ENCODE peak calls at places on chromosome 11, in seven cellular contexts. I is lower lobe of right lung; B is psoas muscle; R is CD8-positive, alpha-beta T cell; P is body of pancreas; F is BJ; S is brain microvascular endothelial cell. K is an unnamed sample.
A peak's percentile ranks its signal among the peaks of the same experiment; 100 is the strongest.

GRCh38 chr11:115576606-115577005 is 72.4 kb upstream of the CADM1 start:
- DNase-seq in I (no peak), B (no peak), R (no peak), P (no peak), F (no peak), S (no peak), K (no peak)

GRCh38 chr11:87926250-87926970 is 248.8 kb downstream of the RAB38 start:
- DNase-seq in I (no peak), B (no peak), R (no peak), P (no peak), F (peak; percentile 62), S (peak; percentile 90), K (peak; percentile 75)

GRCh38 chr11:58576792-58577440 is 1.3 kb upstream of the LPXN start:
- DNase-seq in I (no peak), B (no peak), R (no peak), P (no peak), F (no peak), S (peak; percentile 38), K (peak; percentile 42)

GRCh38 chr11:44863231-44863630 is 87.5 kb downstream of the TP53I11 start:
- DNase-seq in I (no peak), B (no peak), R (no peak), P (no peak), F (no peak), S (no peak), K (no peak)

GRCh38 chr11:9092846-9093778 is 1.7 kb upstream of the SCUBE2 start:
- DNase-seq in I (no peak), B (no peak), R (no peak), P (peak; percentile 42), F (no peak), S (no peak), K (no peak)

GRCh38 chr11:35073691-35074382 is 65.1 kb upstream of the CD44 start:
- DNase-seq in I (no peak), B (no peak), R (no peak), P (no peak), F (no peak), S (no peak), K (no peak)

GRCh38 chr11:45409587-45409986 is 123.4 kb upstream of the SYT13 start:
- DNase-seq in I (no peak), B (no peak), R (no peak), P (no peak), F (no peak), S (no peak), K (no peak)

GRCh38 chr11:106619320-106619990 is 398.8 kb downstream of the GUCY1A2 start:
- DNase-seq in I (no peak), B (no peak), R (no peak), P (no peak), F (no peak), S (no peak), K (no peak)

GRCh38 chr11:15893080-15893492 is 463.3 kb downstream of the SOX6 start:
- DNase-seq in I (no peak), B (no peak), R (no peak), P (no peak), F (peak; percentile 60), S (peak; percentile 56), K (no peak)

GRCh38 chr11:68159161-68159560 is 38.0 kb upstream of the CHKA start:
- DNase-seq in I (no peak), B (no peak), R (no peak), P (no peak), F (no peak), S (no peak), K (no peak)

GRCh38 chr11:6812391-6813005 is 13.0 kb upstream of the OR6A2 start:
- DNase-seq in I (no peak), B (no peak), R (peak; percentile 52), P (no peak), F (no peak), S (peak; percentile 22), K (peak; percentile 10)

GRCh38 chr11:72354356-72355115 is 79.8 kb downstream of the CLPB start:
- DNase-seq in I (no peak), B (no peak), R (no peak), P (no peak), F (no peak), S (peak; percentile 20), K (no peak)

GRCh38 chr11:2542406-2542805 is 97.6 kb downstream of the KCNQ1 start:
- DNase-seq in I (no peak), B (peak; percentile 5), R (no peak), P (no peak), F (no peak), S (no peak), K (no peak)

GRCh38 chr11:66224226-66224850 is 44.1 kb upstream of the RAB1B start:
- DNase-seq in I (no peak), B (no peak), R (no peak), P (no peak), F (no peak), S (no peak), K (no peak)

GRCh38 chr11:28106351-28107043 is 1.5 kb downstream of the KIF18A start:
- DNase-seq in I (no peak), B (no peak), R (no peak), P (no peak), F (no peak), S (no peak), K (no peak)

GRCh38 chr11:3121931-3122774 is 43.0 kb downstream of the OSBPL5 start:
- DNase-seq in I (peak; percentile 46), B (no peak), R (no peak), P (no peak), F (no peak), S (no peak), K (no peak)

GRCh38 chr11:69854719-69855118 is 35.5 kb upstream of the FGF3 start:
- DNase-seq in I (no peak), B (no peak), R (no peak), P (no peak), F (no peak), S (peak; percentile 78), K (peak; percentile 58)

GRCh38 chr11:44592125-44592643 is 26.7 kb downstream of the CD82 start:
- DNase-seq in I (no peak), B (peak; percentile 63), R (no peak), P (peak; percentile 38), F (no peak), S (no peak), K (peak; percentile 58)

GRCh38 chr11:91790346-91790745 is 434.3 kb upstream of the FAT3 start:
- DNase-seq in I (no peak), B (no peak), R (no peak), P (no peak), F (no peak), S (no peak), K (no peak)

GRCh38 chr11:114977596-114977995 is 299.3 kb downstream of the NXPE2 start:
- DNase-seq in I (no peak), B (no peak), R (no peak), P (no peak), F (no peak), S (no peak), K (no peak)

GRCh38 chr11:45022294-45023064 is 71.8 kb upstream of the TP53I11 start:
- DNase-seq in I (no peak), B (no peak), R (peak; percentile 40), P (no peak), F (no peak), S (no peak), K (peak; percentile 18)

GRCh38 chr11:58622344-58622743 is at the start of gene CNTF:
- DNase-seq in I (no peak), B (no peak), R (no peak), P (no peak), F (no peak), S (peak; percentile 32), K (no peak)

GRCh38 chr11:109698237-109698636 is 276.2 kb downstream of the C11orf87 start:
- DNase-seq in I (no peak), B (no peak), R (no peak), P (no peak), F (no peak), S (no peak), K (no peak)

GRCh38 chr11:109696191-109696897 is 274.4 kb downstream of the C11orf87 start:
- DNase-seq in I (no peak), B (no peak), R (no peak), P (no peak), F (no peak), S (peak; percentile 2), K (peak; percentile 58)

GRCh38 chr11:109695696-109696095 is 273.7 kb downstream of the C11orf87 start:
- DNase-seq in I (no peak), B (no peak), R (no peak), P (no peak), F (no peak), S (peak; percentile 7), K (no peak)

DNA sequence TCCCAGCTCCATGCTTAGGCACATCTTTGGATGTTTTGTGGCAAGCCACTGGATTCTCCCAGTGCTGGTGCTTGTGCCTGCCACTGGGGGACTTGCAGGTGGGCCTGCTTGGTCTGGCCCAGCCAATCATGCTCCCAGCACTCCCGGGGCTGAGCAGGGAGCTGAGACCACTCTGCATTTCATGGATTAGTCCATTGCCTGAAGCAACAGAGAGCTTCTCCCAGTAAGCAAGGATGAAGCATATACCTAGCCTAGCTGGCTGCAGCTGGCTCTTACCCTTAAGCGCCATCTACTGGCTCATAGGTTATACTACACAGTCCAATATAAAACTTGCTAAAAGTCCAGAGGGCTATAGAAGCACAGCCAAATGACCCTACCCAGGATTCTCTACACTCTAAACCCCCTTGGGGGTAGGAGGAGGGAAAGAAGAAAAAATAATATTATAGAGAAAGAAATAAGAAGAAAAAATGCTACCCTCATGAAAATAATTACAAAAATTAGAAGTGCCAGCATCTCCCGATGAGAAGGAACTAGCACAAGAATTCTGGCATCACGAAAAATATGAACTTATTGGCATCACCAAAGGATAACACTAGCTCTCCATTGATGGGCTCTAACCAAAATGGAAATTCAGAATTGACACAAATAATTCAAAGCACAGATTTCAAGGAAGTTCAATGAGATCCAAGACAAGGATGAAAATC is 275.3 kb downstream of the C11orf87 start:
- DNase-seq in I (no peak), B (no peak), R (no peak), P (peak; percentile 20), F (no peak), S (peak; percentile 55), K (peak; percentile 63)
- TF ChIP-seq CTCF in I (peak; percentile 61), B (peak; percentile 34), R (peak; percentile 21), P (peak; percentile 46), F (peak; percentile 76), S (peak; percentile 83), K (peak; percentile 70)

GRCh38 chr11:134411887-134412507 is at the start of gene B3GAT1:
- DNase-seq in I (no peak), B (no peak), R (no peak), P (no peak), F (no peak), S (no peak), K (no peak)
- H3K4me3 ChIP-seq in I (peak within 1 kb of the TSS; percentile 46), B (peak within 1 kb of the TSS; percentile 54), R (peak within 1 kb of the TSS; percentile 41), P (peak within 1 kb of the TSS; percentile 12), F (no peak within 1 kb of the TSS), S (peak within 1 kb of the TSS; percentile 17), K (no peak within 1 kb of the TSS)

DNA sequence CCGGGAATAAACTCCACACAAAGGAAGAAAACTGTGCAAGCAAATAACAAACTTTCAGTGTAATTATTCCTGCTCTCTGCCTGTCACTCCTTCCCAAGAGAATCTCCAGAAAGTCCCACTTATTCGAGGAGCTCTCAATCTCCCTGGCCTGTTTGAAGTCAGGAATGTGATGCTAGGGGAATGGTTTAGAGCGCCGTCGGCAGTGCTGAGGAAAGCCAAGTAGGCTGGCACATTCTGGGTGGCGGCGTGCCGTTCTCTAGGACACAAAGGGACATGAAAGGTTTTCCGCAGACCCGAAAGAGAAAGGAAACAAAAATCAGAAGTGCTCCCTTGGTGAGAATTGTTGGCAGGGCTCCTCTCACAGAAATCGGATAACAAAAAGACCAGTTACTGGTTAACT is 81.9 kb downstream of the RCN1 start:
- DNase-seq in I (no peak), B (no peak), R (no peak), P (peak; percentile 3), F (no peak), S (no peak), K (peak; percentile 59)
- TF ChIP-seq CTCF in I (no peak), B (no peak), R (no peak), P (no peak), F (no peak), S (no peak), K (no peak)

GRCh38 chr11:83073248-83073647 is 1.6 kb upstream of the RAB30 start:
- DNase-seq in I (no peak), B (no peak), R (no peak), P (no peak), F (no peak), S (no peak), K (no peak)
- H3K4me3 ChIP-seq in I (peak overlapping the region; percentile 79), B (peak overlapping the region; percentile 68), R (no peak overlapping the region), P (no peak overlapping the region), F (peak overlapping the region; percentile 79), S (peak overlapping the region; percentile 98), K (peak overlapping the region; percentile 85)